ENCODE peak calls at places on chromosomes 4 and X, in ten cellular contexts. I, S, T, H, N, J, V, D, A and P are unnamed samples.

GRCh38 chrX:275476-275966 is 5.7 kb upstream of the PLCXD1 start:
- DNase-seq in J (no peak), H (no peak), S (peak; percentile 73), N (no peak), T (no peak), A (no peak), V (no peak), D (no peak), I (no peak), P (peak; percentile 58)

GRCh38 chr4:170139764-170140163 is 50.0 kb upstream of the AADAT start:
- DNase-seq in H (no peak), I (no peak), T (no peak), N (no peak), D (no peak), J (peak; percentile 23), V (no peak), S (no peak), A (no peak), P (no peak)

GRCh38 chr4:184434496-184435066 is 39.8 kb downstream of the IRF2 start:
- DNase-seq in T (no peak), V (no peak), I (no peak), S (no peak), N (no peak), J (no peak), H (no peak), A (no peak), D (no peak), P (no peak)

GRCh38 chr4:1406946-1407656 is 859 bp upstream of the NKX1-1 start:
- DNase-seq in A (no peak), N (no peak), I (no peak), S (peak; percentile 53), D (no peak), T (no peak), V (no peak), H (no peak), J (no peak), P (peak; percentile 21)

GRCh38 chrX:53073115-53073581 is 9.0 kb upstream of the TSPYL2 start:
- DNase-seq in N (no peak), J (no peak), I (no peak), V (no peak), A (no peak), H (no peak), S (no peak), T (peak; percentile 68), D (peak; percentile 44), P (no peak)

GRCh38 chr4:67014592-67014991 is 530.7 kb downstream of the CENPC start:
- DNase-seq in T (no peak), D (no peak), J (no peak), I (no peak), V (no peak), S (no peak), H (no peak), N (no peak), A (no peak), P (no peak)

GRCh38 chrX:27336466-27337091 is 126.6 kb downstream of the PPP4R3C start:
- DNase-seq in V (no peak), T (peak; percentile 74), D (peak; percentile 33), N (no peak), A (peak; percentile 0), H (peak; percentile 9), S (no peak), I (no peak), J (peak; percentile 21), P (peak; percentile 34)

GRCh38 chr4:1615786-1616573 is 68.1 kb downstream of the FAM53A start:
- DNase-seq in H (no peak), T (no peak), D (no peak), J (no peak), N (no peak), I (no peak), S (peak; percentile 89), A (no peak), V (no peak), P (peak; percentile 82)

GRCh38 chrX:105221374-105221773 is 880 bp upstream of the TEX13A start:
- DNase-seq in A (no peak), N (no peak), V (no peak), T (no peak), H (no peak), J (no peak), I (no peak), D (no peak), S (no peak), P (no peak)

GRCh38 chr4:4859799-4860380 is 425 bp downstream of the MSX1 start:
- DNase-seq in D (peak; percentile 37), A (no peak), N (no peak), T (peak; percentile 34), V (peak; percentile 57), S (no peak), I (no peak), J (peak; percentile 53), H (no peak), P (no peak)

GRCh38 chrX:124216396-124217124 is 115.9 kb upstream of the TEX13D start:
- DNase-seq in A (no peak), V (no peak), I (no peak), T (peak; percentile 31), J (no peak), S (no peak), N (no peak), H (no peak), D (no peak), P (no peak)

GRCh38 chr4:1410491-1411325 is 4.5 kb upstream of the NKX1-1 start:
- DNase-seq in S (peak; percentile 71), I (no peak), H (peak; percentile 73), J (peak; percentile 69), N (no peak), D (no peak), V (peak; percentile 55), A (no peak), T (peak; percentile 91), P (peak; percentile 52)

DNA sequence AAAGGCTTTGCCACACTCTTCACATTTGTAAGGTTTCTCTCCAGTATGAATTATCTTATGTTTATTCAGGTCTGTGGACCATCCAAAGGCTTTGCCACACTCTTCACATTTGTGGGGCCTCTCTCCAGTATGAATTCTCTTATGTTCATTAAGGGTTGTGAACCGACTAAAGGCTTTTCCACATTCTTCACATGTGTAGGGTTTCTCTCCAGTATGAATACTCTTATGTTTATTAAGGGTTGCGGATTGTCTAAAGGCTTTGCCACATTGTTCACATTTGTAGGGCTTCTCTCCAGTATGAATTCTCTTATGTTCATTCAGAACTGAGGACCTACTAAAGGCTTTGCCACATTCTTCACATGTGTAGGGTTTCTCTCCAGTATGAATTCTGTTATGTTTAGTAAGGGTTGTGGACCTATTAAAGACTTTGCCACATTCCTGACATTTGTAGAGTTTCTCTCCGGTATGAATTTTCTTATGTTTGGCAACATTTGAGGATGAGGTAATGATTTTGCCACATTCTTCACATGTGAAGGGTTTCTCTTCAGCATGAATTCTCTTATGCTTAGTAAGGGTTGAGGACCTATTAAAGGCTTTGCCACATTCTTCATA is 33.7 kb downstream of the ZNF732 start:
- DNase-seq in V (no peak), N (no peak), T (no peak), I (no peak), S (no peak), H (no peak), J (no peak), D (no peak), A (no peak), P (no peak)
- H3K9me3 ChIP-seq in V (peaks cover 91% of the 10 kb centered on the region), N (peaks cover 20% of the 10 kb centered on the region), T (peaks cover 8% of the 10 kb centered on the region), I (peaks cover 83% of the 10 kb centered on the region), S (peaks cover 72% of the 10 kb centered on the region), H (peaks cover 21% of the 10 kb centered on the region), J (peaks cover 94% of the 10 kb centered on the region), D (peaks cover 3% of the 10 kb centered on the region), A (no peaks in the 10 kb centered on the region), P (peaks cover 94% of the 10 kb centered on the region)

GRCh38 chr4:71862315-71862714 is 78.4 kb upstream of the GC start:
- DNase-seq in T (no peak), N (no peak), I (no peak), D (no peak), J (no peak), V (no peak), S (no peak), A (no peak), H (no peak), P (no peak)
- H3K9me3 ChIP-seq in T (peaks cover 3% of the 10 kb centered on the region), N (no peaks in the 10 kb centered on the region), I (peaks cover 3% of the 10 kb centered on the region), D (no peaks in the 10 kb centered on the region), J (peaks cover 37% of the 10 kb centered on the region), V (no peaks in the 10 kb centered on the region), S (peaks cover 5% of the 10 kb centered on the region), A (no peaks in the 10 kb centered on the region), H (no peaks in the 10 kb centered on the region), P (peaks cover 27% of the 10 kb centered on the region)

DNA sequence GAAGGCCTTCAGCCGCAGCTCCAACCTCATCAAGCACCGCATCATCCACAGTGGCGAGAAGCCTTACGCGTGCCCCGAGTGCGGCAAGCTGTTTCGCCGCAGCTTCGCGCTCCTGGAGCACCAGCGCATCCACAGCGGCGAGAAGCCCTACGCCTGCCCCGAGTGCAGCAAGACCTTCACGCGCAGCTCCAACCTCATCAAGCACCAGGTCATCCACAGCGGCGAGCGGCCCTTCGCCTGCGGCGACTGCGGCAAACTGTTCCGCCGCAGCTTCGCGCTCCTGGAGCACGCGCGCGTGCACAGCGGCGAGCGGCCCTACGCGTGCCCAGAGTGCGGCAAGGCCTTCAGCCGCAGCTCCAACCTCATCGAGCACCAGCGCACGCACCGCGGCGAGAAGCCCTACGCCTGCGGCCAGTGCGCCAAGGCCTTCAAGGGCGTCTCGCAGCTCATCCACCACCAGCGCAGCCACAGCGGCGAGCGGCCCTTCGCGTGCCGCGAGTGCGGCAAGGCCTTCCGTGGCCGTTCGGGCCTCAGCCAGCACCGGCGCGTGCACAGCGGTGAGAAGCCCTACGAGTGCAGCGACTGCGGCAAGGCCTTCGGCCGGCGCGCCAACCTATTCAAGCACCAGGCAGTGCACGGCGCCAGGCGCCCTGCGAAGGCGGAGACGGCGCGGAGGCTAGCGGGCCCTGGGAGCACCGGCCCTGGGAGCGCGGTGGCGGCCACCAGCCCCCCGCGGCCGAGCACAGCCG is 9.8 kb downstream of the ZFP92 start:
- DNase-seq in A (no peak), D (no peak), S (no peak), J (no peak), I (no peak), T (no peak), V (no peak), N (no peak), H (no peak), P (no peak)
- H3K9me3 ChIP-seq in A (no peaks in the 10 kb centered on the region), D (no peaks in the 10 kb centered on the region), S (no peaks in the 10 kb centered on the region), J (peaks cover 5% of the 10 kb centered on the region), I (no peaks in the 10 kb centered on the region), T (no peaks in the 10 kb centered on the region), V (no peaks in the 10 kb centered on the region), N (peaks cover 2% of the 10 kb centered on the region), H (no peaks in the 10 kb centered on the region), P (no peaks in the 10 kb centered on the region)

GRCh38 chr4:3849140-3849539 is 83.0 kb downstream of the ADRA2C start:
- DNase-seq in T (no peak), I (no peak), J (no peak), H (no peak), S (no peak), V (no peak), N (no peak), D (no peak), A (no peak), P (no peak)

GRCh38 chr4:3845744-3846429 is 79.7 kb downstream of the ADRA2C start:
- DNase-seq in J (no peak), A (no peak), I (no peak), H (no peak), N (no peak), S (no peak), T (no peak), D (no peak), V (no peak), P (no peak)

GRCh38 chr4:3850128-3850527 is 83.9 kb downstream of the ADRA2C start:
- DNase-seq in H (no peak), V (no peak), S (no peak), T (no peak), N (no peak), D (no peak), J (no peak), I (no peak), A (no peak), P (no peak)

GRCh38 chr4:3847211-3847940 is 81.2 kb downstream of the ADRA2C start:
- DNase-seq in N (no peak), A (no peak), H (no peak), V (no peak), J (no peak), T (no peak), S (no peak), I (no peak), D (no peak), P (no peak)

GRCh38 chr4:3848323-3848722 is 82.1 kb downstream of the ADRA2C start:
- DNase-seq in J (no peak), H (no peak), S (no peak), D (no peak), N (no peak), T (no peak), A (no peak), V (no peak), I (no peak), P (no peak)
- H3K9me3 ChIP-seq in J (peaks cover 32% of the 10 kb centered on the region), H (peaks cover 3% of the 10 kb centered on the region), S (no peaks in the 10 kb centered on the region), D (no peaks in the 10 kb centered on the region), N (peaks cover 2% of the 10 kb centered on the region), T (no peaks in the 10 kb centered on the region), A (no peaks in the 10 kb centered on the region), V (no peaks in the 10 kb centered on the region), I (peaks cover 5% of the 10 kb centered on the region), P (no peaks in the 10 kb centered on the region)